ENCODE peak calls at places on chromosomes 5 and 9, in four cellular contexts. J is activated T-cell treated with anti-CD3 and anti-CD28 coated beads, Interleukin-2, amount 50 U/mL, for 1 hour; A is HCT116; W is AG20443. K is an unnamed sample.

GRCh38 chr5:74722271-74722670 is 37.2 kb downstream of the HEXB start:
- DNase-seq in J (no peak), W (no peak), A (no peak), K (no peak)

GRCh38 chr9:108580021-108580439 is 275.8 kb downstream of the ACTL7B start:
- DNase-seq in A (peak), W (peak), J (no peak), K (peak)

GRCh38 chr9:101388507-101388993 is 3.7 kb upstream of the BAAT start:
- DNase-seq in J (no peak), W (no peak), A (no peak), K (no peak)

GRCh38 chr5:2382776-2383677 is 368.4 kb downstream of the IRX2 start:
- DNase-seq in W (no peak), J (no peak), A (no peak), K (no peak)

GRCh38 chr9:128097156-128098016 is 29.4 kb downstream of the SLC25A25 start:
- DNase-seq in J (no peak), A (no peak), W (no peak), K (no peak)

GRCh38 chr9:93318441-93318840 is 133.0 kb upstream of the FAM120A start:
- DNase-seq in A (no peak), J (no peak), W (peak), K (no peak)

GRCh38 chr9:132487351-132487791 is 77.4 kb downstream of the CFAP77 start:
- DNase-seq in J (no peak), W (no peak), A (no peak), K (no peak)

GRCh38 chr9:132239999-132240859 is 78.4 kb downstream of the NTNG2 start:
- DNase-seq in W (no peak), A (no peak), J (peak), K (no peak)

GRCh38 chr9:95505676-95506437 is 10.9 kb downstream of the PTCH1 start:
- DNase-seq in W (peak), A (no peak), J (peak), K (peak)

GRCh38 chr5:61055434-61056006 is 106.7 kb downstream of the SMIM15 start:
- DNase-seq in J (no peak), W (peak), A (no peak), K (peak)